ENCODE peak calls at places on chromosomes 7 and 10, in five cellular contexts. One of them, this sample, is unnamed.

GRCh38 chr10:43196981-43197833 is 59.0 kb downstream of the CSGALNACT2 start:
- DNase-seq in activated effector memory CD4-positive, alpha-beta T cell treated with anti-CD3 and anti-CD28 coated beads, Interleukin-2, amount 50 U/mL, for 16 hours: peak; percentile 58
- DNase-seq in globus pallidus: no peak
- DNase-seq in uterus: peak; percentile 6
- DNase-seq in activated CD4-positive, alpha-beta T cell treated with anti-CD3 and anti-CD28 coated beads for 48 hours: no peak
- DNase-seq in this sample: no peak

GRCh38 chr7:146831875-146832274 is 715.3 kb downstream of the CNTNAP2 start:
- DNase-seq in activated effector memory CD4-positive, alpha-beta T cell treated with anti-CD3 and anti-CD28 coated beads, Interleukin-2, amount 50 U/mL, for 16 hours: no peak
- DNase-seq in globus pallidus: no peak
- DNase-seq in uterus: no peak
- DNase-seq in activated CD4-positive, alpha-beta T cell treated with anti-CD3 and anti-CD28 coated beads for 48 hours: no peak
- DNase-seq in this sample: no peak

GRCh38 chr7:72032934-72033333 is 379.2 kb downstream of the CALN1 start:
- DNase-seq in activated effector memory CD4-positive, alpha-beta T cell treated with anti-CD3 and anti-CD28 coated beads, Interleukin-2, amount 50 U/mL, for 16 hours: no peak
- DNase-seq in globus pallidus: peak; percentile 65
- DNase-seq in uterus: no peak
- DNase-seq in activated CD4-positive, alpha-beta T cell treated with anti-CD3 and anti-CD28 coated beads for 48 hours: no peak
- DNase-seq in this sample: no peak

GRCh38 chr7:105130048-105130447 is 116.0 kb downstream of the KMT2E start:
- DNase-seq in activated effector memory CD4-positive, alpha-beta T cell treated with anti-CD3 and anti-CD28 coated beads, Interleukin-2, amount 50 U/mL, for 16 hours: no peak
- DNase-seq in globus pallidus: peak; percentile 74
- DNase-seq in uterus: no peak
- DNase-seq in activated CD4-positive, alpha-beta T cell treated with anti-CD3 and anti-CD28 coated beads for 48 hours: no peak
- DNase-seq in this sample: no peak

GRCh38 chr7:12815871-12816270 is 128.4 kb downstream of the ARL4A start:
- DNase-seq in activated effector memory CD4-positive, alpha-beta T cell treated with anti-CD3 and anti-CD28 coated beads, Interleukin-2, amount 50 U/mL, for 16 hours: no peak
- DNase-seq in globus pallidus: no peak
- DNase-seq in uterus: no peak
- DNase-seq in activated CD4-positive, alpha-beta T cell treated with anti-CD3 and anti-CD28 coated beads for 48 hours: no peak
- DNase-seq in this sample: no peak

GRCh38 chr10:43983856-43984271 is 335.2 kb upstream of the ZNF32 start:
- DNase-seq in activated effector memory CD4-positive, alpha-beta T cell treated with anti-CD3 and anti-CD28 coated beads, Interleukin-2, amount 50 U/mL, for 16 hours: no peak
- DNase-seq in globus pallidus: no peak
- DNase-seq in uterus: no peak
- DNase-seq in activated CD4-positive, alpha-beta T cell treated with anti-CD3 and anti-CD28 coated beads for 48 hours: no peak
- DNase-seq in this sample: no peak

GRCh38 chr7:73446716-73447115 is 13.1 kb downstream of the FZD9 start:
- DNase-seq in activated effector memory CD4-positive, alpha-beta T cell treated with anti-CD3 and anti-CD28 coated beads, Interleukin-2, amount 50 U/mL, for 16 hours: no peak
- DNase-seq in globus pallidus: peak; percentile 43
- DNase-seq in uterus: no peak
- DNase-seq in activated CD4-positive, alpha-beta T cell treated with anti-CD3 and anti-CD28 coated beads for 48 hours: no peak
- DNase-seq in this sample: no peak

GRCh38 chr10:4704034-4704545 is 121.9 kb upstream of the AKR1E2 start:
- DNase-seq in activated effector memory CD4-positive, alpha-beta T cell treated with anti-CD3 and anti-CD28 coated beads, Interleukin-2, amount 50 U/mL, for 16 hours: no peak
- DNase-seq in globus pallidus: no peak
- DNase-seq in uterus: no peak
- DNase-seq in activated CD4-positive, alpha-beta T cell treated with anti-CD3 and anti-CD28 coated beads for 48 hours: no peak
- DNase-seq in this sample: no peak

GRCh38 chr7:140673063-140673769 is 471 bp downstream of the ADCK2 start:
- DNase-seq in activated effector memory CD4-positive, alpha-beta T cell treated with anti-CD3 and anti-CD28 coated beads, Interleukin-2, amount 50 U/mL, for 16 hours: peak; percentile 87
- DNase-seq in globus pallidus: peak; percentile 37
- DNase-seq in uterus: peak; percentile 48
- DNase-seq in activated CD4-positive, alpha-beta T cell treated with anti-CD3 and anti-CD28 coated beads for 48 hours: peak; percentile 65
- DNase-seq in this sample: peak; percentile 70

GRCh38 chr7:82164813-82165212 is 278.8 kb downstream of the CACNA2D1 start:
- DNase-seq in activated effector memory CD4-positive, alpha-beta T cell treated with anti-CD3 and anti-CD28 coated beads, Interleukin-2, amount 50 U/mL, for 16 hours: no peak
- DNase-seq in globus pallidus: peak; percentile 83
- DNase-seq in uterus: no peak
- DNase-seq in activated CD4-positive, alpha-beta T cell treated with anti-CD3 and anti-CD28 coated beads for 48 hours: no peak
- DNase-seq in this sample: no peak

GRCh38 chr7:76302299-76303056 is at the start of gene HSPB1:
- DNase-seq in activated effector memory CD4-positive, alpha-beta T cell treated with anti-CD3 and anti-CD28 coated beads, Interleukin-2, amount 50 U/mL, for 16 hours: peak; percentile 91
- DNase-seq in globus pallidus: peak; percentile 81
- DNase-seq in uterus: peak; percentile 97
- DNase-seq in activated CD4-positive, alpha-beta T cell treated with anti-CD3 and anti-CD28 coated beads for 48 hours: peak; percentile 65
- DNase-seq in this sample: peak; percentile 99

GRCh38 chr7:144812379-144813283 is 23.2 kb downstream of the TPK1 start:
- DNase-seq in activated effector memory CD4-positive, alpha-beta T cell treated with anti-CD3 and anti-CD28 coated beads, Interleukin-2, amount 50 U/mL, for 16 hours: peak; percentile 74
- DNase-seq in globus pallidus: no peak
- DNase-seq in uterus: no peak
- DNase-seq in activated CD4-positive, alpha-beta T cell treated with anti-CD3 and anti-CD28 coated beads for 48 hours: peak; percentile 45
- DNase-seq in this sample: no peak

GRCh38 chr7:150788474-150789269 is 11.5 kb downstream of the TMEM176B start:
- DNase-seq in activated effector memory CD4-positive, alpha-beta T cell treated with anti-CD3 and anti-CD28 coated beads, Interleukin-2, amount 50 U/mL, for 16 hours: no peak
- DNase-seq in globus pallidus: no peak
- DNase-seq in uterus: peak; percentile 44
- DNase-seq in activated CD4-positive, alpha-beta T cell treated with anti-CD3 and anti-CD28 coated beads for 48 hours: no peak
- DNase-seq in this sample: peak; percentile 79

This sample was measured in sigmoid colon.